ENCODE peak calls at places on chromosomes 11 and 22, in seven cellular contexts. W, N, U, I, S, Z and O are unnamed samples.

GRCh38 chr22:46902436-46902835 is 140.0 kb downstream of the TBC1D22A start:
- DNase-seq in W (no peak), N (no peak), U (no peak), I (peak), S (no peak), Z (no peak), O (no peak)

GRCh38 chr11:2571598-2572281 is 126.9 kb downstream of the KCNQ1 start:
- DNase-seq in W (no peak), N (no peak), U (no peak), I (no peak), S (no peak), Z (no peak), O (no peak)

GRCh38 chr11:15258433-15259350 is 144.0 kb downstream of the INSC start:
- DNase-seq in W (no peak), N (peak), U (no peak), I (peak), S (peak), Z (no peak), O (no peak)

GRCh38 chr11:36817336-36817965 is 219.4 kb upstream of the RAG2 start:
- DNase-seq in W (no peak), N (peak), U (no peak), I (peak), S (no peak), Z (no peak), O (no peak)

GRCh38 chr22:36156515-36157419 is 3.8 kb downstream of the APOL3 start:
- DNase-seq in W (no peak), N (peak), U (peak), I (peak), S (peak), Z (no peak), O (peak)

GRCh38 chr11:60378359-60378758 is at the start of gene MS4A7:
- DNase-seq in W (no peak), N (no peak), U (no peak), I (no peak), S (no peak), Z (no peak), O (no peak)

GRCh38 chr11:59368238-59369022 is 9.7 kb downstream of the OR5AN1 start:
- DNase-seq in W (no peak), N (no peak), U (no peak), I (no peak), S (no peak), Z (no peak), O (no peak)

GRCh38 chr22:29070490-29070889 is 2.3 kb upstream of the KREMEN1 start:
- DNase-seq in W (no peak), N (no peak), U (no peak), I (no peak), S (no peak), Z (no peak), O (no peak)

GRCh38 chr11:31764766-31765165 is 46.4 kb downstream of the PAX6 start:
- DNase-seq in W (no peak), N (no peak), U (no peak), I (no peak), S (no peak), Z (no peak), O (no peak)

GRCh38 chr11:2943711-2944118 is 14.5 kb upstream of the PHLDA2 start:
- DNase-seq in W (no peak), N (no peak), U (no peak), I (no peak), S (no peak), Z (no peak), O (no peak)

GRCh38 chr22:48780597-48781277 is 1046.9 kb downstream of the BRD1 start:
- DNase-seq in W (no peak), N (no peak), U (no peak), I (no peak), S (no peak), Z (no peak), O (no peak)

GRCh38 chr11:9265211-9266131 is at the start of gene DENND5A:
- DNase-seq in W (peak), N (peak), U (peak), I (peak), S (peak), Z (peak), O (peak)

GRCh38 chr11:18011633-18012313 is 1.1 kb downstream of the SERGEF start:
- DNase-seq in W (no peak), N (no peak), U (no peak), I (no peak), S (no peak), Z (no peak), O (no peak)

GRCh38 chr11:69887330-69887729 is 68.1 kb upstream of the FGF3 start:
- DNase-seq in W (no peak), N (no peak), U (no peak), I (no peak), S (no peak), Z (no peak), O (no peak)

GRCh38 chr11:61724437-61724836 is 28.0 kb upstream of the MYRF start:
- DNase-seq in W (no peak), N (no peak), U (no peak), I (no peak), S (no peak), Z (no peak), O (no peak)
- H4K8ac ChIP-seq in W (no peak), N (no peak), U (no peak), I (no peak), S (no peak), Z (no peak), O (no peak)

GRCh38 chr11:124646148-124646547 is 23.5 kb downstream of the TBRG1 start:
- DNase-seq in W (no peak), N (no peak), U (no peak), I (no peak), S (no peak), Z (no peak), O (no peak)
- H4K8ac ChIP-seq in W (no peak), N (no peak), U (no peak), I (no peak), S (no peak), Z (no peak), O (no peak)

DNA sequence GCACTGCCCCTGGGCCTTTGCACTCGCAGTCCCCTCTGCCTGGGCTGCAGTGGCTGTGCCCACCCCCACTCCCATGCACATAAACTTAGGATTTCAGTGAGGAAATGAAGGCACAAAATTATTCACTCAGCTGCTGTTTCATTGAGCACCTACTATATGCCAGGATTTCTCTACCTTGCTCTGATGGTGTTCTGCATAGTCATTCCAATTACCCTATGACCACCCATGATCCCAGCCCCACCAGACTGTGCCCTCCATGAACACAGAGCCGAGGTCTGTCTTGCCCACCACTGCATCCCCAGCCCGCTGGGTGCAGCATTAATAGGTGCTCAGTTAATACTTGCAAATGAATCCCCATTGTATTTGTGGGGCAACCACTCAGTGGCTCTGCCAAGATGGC is 10.9 kb downstream of the CYTH4 start:
- DNase-seq in W (no peak), N (no peak), U (no peak), I (no peak), S (no peak), Z (no peak), O (no peak)
- H4K8ac ChIP-seq in W (no peak), N (no peak), U (no peak), I (no peak), S (no peak), Z (no peak), O (no peak)

DNA sequence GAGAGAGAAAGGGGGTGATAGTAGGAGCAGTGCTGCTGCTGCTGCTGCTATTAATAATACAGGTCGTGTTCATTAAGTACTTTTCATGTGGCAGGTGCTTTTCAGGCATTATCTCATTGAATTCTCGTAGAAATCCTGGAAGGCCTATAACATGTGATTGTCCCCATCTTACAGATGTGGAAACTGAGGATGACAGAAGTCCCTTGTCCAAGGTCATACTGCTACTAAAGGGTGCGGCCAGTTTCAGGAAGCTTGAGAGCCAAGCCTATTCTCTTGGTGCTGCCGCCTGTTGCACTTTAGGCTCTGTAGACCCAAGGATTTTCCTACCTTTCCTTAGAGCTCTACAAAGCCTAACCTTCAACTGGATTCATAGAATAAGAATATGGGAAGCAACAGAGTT is 193.3 kb downstream of the DBX1 start:
- DNase-seq in W (no peak), N (no peak), U (no peak), I (no peak), S (no peak), Z (no peak), O (no peak)
- H4K8ac ChIP-seq in W (no peak), N (no peak), U (no peak), I (no peak), S (no peak), Z (no peak), O (no peak)

DNA sequence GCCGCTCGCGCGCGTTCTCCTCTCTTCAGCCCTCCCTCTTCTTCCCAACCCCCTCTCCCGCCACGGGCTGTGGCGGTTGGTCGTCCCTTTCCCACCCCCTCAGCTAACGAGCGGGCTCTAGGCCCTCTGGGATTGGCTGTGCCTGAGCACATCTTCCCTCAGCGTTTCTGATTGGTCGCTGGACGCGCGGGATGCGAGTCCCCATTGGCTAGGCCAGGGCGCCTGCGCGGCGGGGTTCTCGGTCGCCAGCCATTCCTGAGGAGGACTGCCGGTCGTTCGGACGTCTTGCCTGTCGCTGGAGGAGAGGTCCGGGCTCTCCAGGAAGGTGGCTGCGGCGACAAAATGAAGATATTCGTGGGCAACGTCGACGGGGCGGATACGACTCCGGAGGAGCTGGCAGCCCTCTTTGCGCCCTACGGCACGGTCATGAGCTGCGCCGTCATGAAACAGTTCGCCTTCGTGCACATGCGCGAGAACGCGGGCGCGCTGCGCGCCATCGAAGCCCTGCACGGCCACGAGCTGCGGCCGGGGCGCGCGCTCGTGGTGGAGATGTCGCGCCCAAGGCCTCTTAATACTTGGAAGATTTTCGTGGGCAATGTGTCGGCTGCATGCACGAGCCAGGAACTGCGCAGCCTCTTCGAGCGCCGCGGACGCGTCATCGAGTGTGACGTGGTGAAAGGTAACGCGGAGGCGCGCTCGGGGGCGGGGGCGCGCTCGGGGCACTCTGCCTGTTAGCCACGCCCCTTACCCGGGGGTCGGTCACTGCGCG is at the start of gene RBM14:
- DNase-seq in W (peak), N (peak), U (peak), I (peak), S (peak), Z (peak), O (peak)
- H4K8ac ChIP-seq in W (no peak), N (peak), U (peak), I (no peak), S (peak), Z (peak), O (no peak)